ENCODE peak calls at places on chromosome 17, in six cellular contexts. Y is psoas muscle, L is left lung, N is Peyer's patch, G is tibial nerve, X is mammary epithelial cell. U is an unnamed sample.

GRCh38 chr17:17661834-17662233 is 19.4 kb upstream of the RAI1 start:
- DNase-seq in L (no peak), G (no peak), Y (no peak), X (no peak), N (no peak), U (no peak)

GRCh38 chr17:68595986-68596385 is 5.2 kb downstream of the FAM20A start:
- DNase-seq in G (no peak), Y (no peak), X (no peak), N (no peak), L (no peak), U (no peak)

GRCh38 chr17:19705771-19706770 is 10.3 kb downstream of the SLC47A2 start:
- DNase-seq in X (no peak), G (no peak), N (no peak), L (no peak), Y (no peak), U (no peak)

GRCh38 chr17:55577687-55578086 is 66.4 kb upstream of the SMIM36 start:
- DNase-seq in X (peak; percentile 22), N (peak; percentile 66), G (no peak), L (peak; percentile 41), Y (no peak), U (no peak)

GRCh38 chr17:62809656-62810055 is 1.5 kb upstream of the MARCHF10 start:
- DNase-seq in L (no peak), N (no peak), Y (no peak), G (no peak), X (no peak), U (no peak)

GRCh38 chr17:35094902-35095301 is 24.8 kb downstream of the RAD51D start:
- DNase-seq in G (no peak), X (peak; percentile 95), L (no peak), Y (no peak), N (no peak), U (no peak)

GRCh38 chr17:78266231-78266631 is 34.8 kb downstream of the TMEM235 start:
- DNase-seq in L (no peak), N (no peak), X (no peak), G (no peak), Y (no peak), U (no peak)

GRCh38 chr17:1769826-1770477 is 8.1 kb downstream of the SERPINF1 start:
- DNase-seq in Y (no peak), N (no peak), G (no peak), L (no peak), X (peak; percentile 94), U (no peak)

GRCh38 chr17:74807925-74808324 is 31.8 kb upstream of the NAT9 start:
- DNase-seq in G (no peak), Y (no peak), L (no peak), X (no peak), N (no peak), U (no peak)

GRCh38 chr17:80105762-80106161 is 4.4 kb downstream of the GAA start:
- DNase-seq in Y (peak; percentile 15), N (no peak), L (peak; percentile 28), G (no peak), X (no peak), U (no peak)

GRCh38 chr17:8081876-8082275 is 5.6 kb downstream of the ALOX12B start:
- DNase-seq in L (no peak), G (no peak), X (no peak), N (no peak), Y (no peak), U (no peak)

GRCh38 chr17:19017401-19017800 is 12.8 kb upstream of the FAM83G start:
- DNase-seq in N (no peak), Y (no peak), X (no peak), L (no peak), G (no peak), U (no peak)

GRCh38 chr17:12800855-12801365 is 11.6 kb downstream of the ARHGAP44 start:
- DNase-seq in Y (no peak), L (no peak), G (no peak), X (no peak), N (no peak), U (no peak)

GRCh38 chr17:80950466-80951120 is 41.0 kb upstream of the CHMP6 start:
- DNase-seq in Y (no peak), G (no peak), N (no peak), L (peak; percentile 16), X (no peak), U (no peak)

GRCh38 chr17:30035369-30035768 is 81.2 kb upstream of the NSRP1 start:
- DNase-seq in G (no peak), N (no peak), X (no peak), Y (no peak), L (no peak), U (no peak)

GRCh38 chr17:70313450-70313849 is 144.1 kb downstream of the KCNJ2 start:
- DNase-seq in L (no peak), N (no peak), X (no peak), G (no peak), Y (no peak), U (no peak)

GRCh38 chr17:35514561-35514960 is 22.9 kb downstream of the SLFN12L start:
- DNase-seq in N (no peak), L (no peak), X (no peak), Y (no peak), G (no peak), U (no peak)

GRCh38 chr17:45908935-45909334 is 14.6 kb downstream of the MAPT start:
- DNase-seq in G (no peak), N (no peak), X (no peak), L (no peak), Y (no peak), U (no peak)

GRCh38 chr17:28704219-28704858 is 7.3 kb downstream of the PROCA1 start:
- DNase-seq in X (no peak), Y (no peak), N (no peak), L (no peak), G (no peak), U (no peak)

GRCh38 chr17:27569257-27569722 is 61.7 kb upstream of the LGALS9 start:
- DNase-seq in G (no peak), X (no peak), L (no peak), N (peak; percentile 61), Y (peak; percentile 49), U (peak; percentile 60)

GRCh38 chr17:60851181-60851580 is 173.5 kb downstream of the BCAS3 start:
- DNase-seq in N (no peak), X (no peak), L (no peak), Y (no peak), G (no peak), U (no peak)
- H3K4me3 ChIP-seq in N (no peak overlapping the region), X (no peak overlapping the region), L (no peak overlapping the region), Y (no peak overlapping the region), G (no peak overlapping the region), U (no peak overlapping the region)

DNA sequence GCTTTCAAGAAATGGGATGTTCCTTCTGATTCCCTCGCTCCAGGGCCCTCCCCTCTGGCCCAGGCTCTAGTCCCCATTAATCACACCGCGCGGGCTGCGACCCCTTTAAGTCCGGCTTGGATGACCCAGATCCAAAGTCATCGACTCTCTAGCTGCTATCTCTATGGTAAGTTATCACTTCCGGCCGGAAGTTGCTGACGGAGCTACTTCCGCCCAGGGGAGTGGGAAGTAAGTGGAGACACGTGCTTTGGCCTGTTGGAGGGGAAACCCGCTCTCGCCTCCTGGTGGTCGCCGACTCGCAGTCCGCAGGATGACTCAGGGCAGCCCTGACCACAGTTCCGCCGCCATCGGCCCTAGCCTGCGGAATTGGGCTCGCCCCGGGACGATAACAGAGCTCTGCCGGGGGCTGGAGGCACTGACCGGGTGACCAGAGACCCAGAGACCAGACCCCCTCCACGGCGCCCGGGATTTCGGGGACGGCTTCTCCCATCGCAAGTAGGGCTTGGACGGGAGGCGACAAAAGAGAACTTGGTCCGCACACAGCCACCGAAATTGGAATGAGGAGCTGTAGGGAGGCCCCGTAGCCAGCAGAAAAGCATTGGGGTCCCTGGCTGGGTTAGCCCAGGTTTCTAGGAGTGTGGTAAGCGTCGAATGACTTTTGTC is 52.2 kb upstream of the SEC14L1 start:
- DNase-seq in N (peak; percentile 97), L (peak; percentile 91), G (peak; percentile 93), X (peak; percentile 92), Y (peak; percentile 94), U (peak; percentile 84)
- H3K4me1 ChIP-seq in N (peaks cover 7% of the 10 kb centered on the region), L (peaks cover 7% of the 10 kb centered on the region), G (peaks cover 15% of the 10 kb centered on the region), X (peaks cover 14% of the 10 kb centered on the region), Y (peaks cover 47% of the 10 kb centered on the region), U (peaks cover 35% of the 10 kb centered on the region)

GRCh38 chr17:82648761-82649474 is 674 bp upstream of the WDR45B start:
- DNase-seq in Y (peak; percentile 66), X (no peak), L (peak; percentile 70), N (peak; percentile 73), G (peak; percentile 34), U (peak; percentile 51)
- H3K4me3 ChIP-seq in Y (peak overlapping the region; percentile 61), X (peak overlapping the region; percentile 51), L (peak overlapping the region; percentile 83), N (peak overlapping the region; percentile 30), G (peak overlapping the region; percentile 37), U (no peak overlapping the region)

DNA sequence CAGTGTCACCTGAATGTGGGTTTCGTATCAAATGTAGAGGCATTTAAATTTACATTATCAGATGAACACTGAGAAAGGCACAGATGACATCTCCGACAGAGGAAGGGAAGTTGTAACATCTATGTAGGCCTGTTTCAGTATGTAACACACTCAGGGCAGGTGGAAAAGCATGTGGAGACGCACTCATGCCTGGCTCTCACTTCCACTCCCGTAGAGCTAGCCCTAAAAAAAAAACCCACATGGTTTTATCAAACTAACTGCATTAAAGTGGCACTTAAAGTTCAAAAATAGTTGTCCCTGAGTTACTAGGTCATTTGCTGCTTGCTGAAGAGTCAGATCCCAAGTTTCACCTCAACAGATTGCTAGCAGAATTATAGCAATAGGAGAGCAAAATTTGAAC is 6.1 kb upstream of the ANKFY1 start:
- DNase-seq in G (no peak), X (no peak), Y (no peak), L (no peak), N (no peak), U (no peak)
- H3K4me1 ChIP-seq in G (no peaks in the 10 kb centered on the region), X (peaks cover 5% of the 10 kb centered on the region), Y (peaks cover 14% of the 10 kb centered on the region), L (no peaks in the 10 kb centered on the region), N (no peaks in the 10 kb centered on the region), U (no peaks in the 10 kb centered on the region)

DNA sequence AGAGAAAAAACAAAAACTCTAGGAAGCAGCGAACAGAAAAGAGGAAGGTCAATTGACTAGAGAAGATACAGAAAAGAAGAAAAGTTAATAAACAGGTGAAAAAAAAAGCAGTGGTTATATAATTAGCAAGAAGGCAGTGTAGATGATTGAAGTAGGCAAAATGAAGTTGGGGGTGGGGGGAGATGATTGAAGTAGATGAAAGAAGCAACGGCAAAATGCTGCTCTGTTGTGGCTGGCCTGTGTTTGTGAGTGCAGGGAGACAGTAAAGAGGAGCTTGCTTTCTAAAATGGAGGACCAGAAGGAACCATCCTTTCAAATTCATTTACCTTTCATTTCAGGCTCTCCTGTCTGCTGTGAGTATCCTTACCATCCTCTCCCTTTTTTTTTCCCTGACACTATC is 3.6 kb downstream of the EVI2B start:
- DNase-seq in G (no peak), Y (no peak), X (no peak), L (no peak), N (peak; percentile 65), U (peak; percentile 84)
- H3K4me3 ChIP-seq in G (no peak overlapping the region), Y (no peak overlapping the region), X (no peak overlapping the region), L (peak overlapping the region; percentile 44), N (peak overlapping the region; percentile 43), U (peak overlapping the region; percentile 45)

DNA sequence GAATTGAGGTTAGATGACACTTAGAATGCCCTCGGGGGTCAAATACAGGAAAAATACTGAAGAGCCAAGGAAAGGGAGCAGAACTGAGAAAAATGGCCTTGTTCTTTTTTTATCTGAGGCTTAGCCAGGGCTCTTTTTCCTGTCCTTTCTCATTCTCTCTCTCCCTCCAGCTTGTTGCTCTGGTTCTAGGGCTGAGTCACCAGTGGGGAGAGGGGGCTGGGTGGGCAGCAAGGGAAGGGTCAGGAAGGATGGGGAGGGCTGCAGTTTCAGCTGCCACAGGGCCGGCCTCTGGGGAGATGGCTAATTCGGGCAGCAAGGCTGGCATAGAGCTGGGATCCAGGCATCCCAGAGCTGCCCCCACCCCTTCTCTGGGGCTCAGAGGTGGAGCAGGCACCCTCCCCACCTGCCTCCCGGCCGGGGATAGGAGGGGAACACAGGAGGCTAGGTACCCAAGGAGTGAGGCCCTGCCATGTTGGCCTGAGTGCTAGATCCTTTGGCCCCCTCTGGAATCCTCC is 3.9 kb downstream of the ITGA3 start:
- DNase-seq in G (no peak), X (peak; percentile 49), N (no peak), L (no peak), Y (no peak), U (no peak)
- H3K4me1 ChIP-seq in G (peaks cover 64% of the 10 kb centered on the region), X (peaks cover 66% of the 10 kb centered on the region), N (no peaks in the 10 kb centered on the region), L (peaks cover 72% of the 10 kb centered on the region), Y (peaks cover 86% of the 10 kb centered on the region), U (peaks cover 12% of the 10 kb centered on the region)